ENCODE peak calls at places on chromosomes 11 and 22, in nine cellular contexts. Y is retina, L is HTR-8/SVneo, I is dorsolateral prefrontal cortex, N is GOT3, U is foreskin fibroblast, Q is AG20443, V is mesendoderm, A is neural progenitor cell. F is an unnamed sample.

GRCh38 chr11:36257351-36257750 is 31.9 kb downstream of the COMMD9 start:
- DNase-seq in N (no peak), Y (no peak), A (no peak), L (no peak), I (no peak), Q (no peak), V (no peak), U (peak), F (no peak)

GRCh38 chr11:94131363-94132115 is 2.9 kb downstream of the PANX1 start:
- DNase-seq in Q (no peak), N (no peak), Y (no peak), I (no peak), V (no peak), A (no peak), U (peak), L (no peak), F (no peak)

GRCh38 chr11:126443120-126443519 is 87.6 kb downstream of the ST3GAL4 start:
- DNase-seq in I (no peak), N (no peak), V (no peak), A (peak), Q (no peak), L (no peak), U (no peak), Y (peak), F (no peak)

GRCh38 chr11:30016588-30017363 is at the start of gene KCNA4:
- DNase-seq in A (peak), Q (peak), L (no peak), U (no peak), I (no peak), Y (peak), V (peak), N (no peak), F (no peak)

GRCh38 chr11:119453881-119454280 is 30.9 kb upstream of the THY1 start:
- DNase-seq in A (no peak), Y (no peak), U (no peak), V (no peak), N (no peak), L (no peak), I (no peak), Q (no peak), F (no peak)

GRCh38 chr11:30935861-30936260 is 349.7 kb upstream of the MPPED2 start:
- DNase-seq in Q (no peak), I (no peak), V (no peak), Y (no peak), U (no peak), L (no peak), N (no peak), A (no peak), F (no peak)

GRCh38 chr11:92627615-92628201 is 341.7 kb upstream of the MTNR1B start:
- DNase-seq in Y (no peak), U (peak), L (no peak), I (no peak), V (no peak), A (no peak), Q (no peak), N (no peak), F (peak)

GRCh38 chr11:128783513-128783912 is 83.6 kb downstream of the KCNJ1 start:
- DNase-seq in N (no peak), V (no peak), Q (no peak), L (no peak), I (no peak), Y (no peak), U (no peak), A (no peak), F (no peak)

GRCh38 chr22:37337204-37337943 is 55.1 kb downstream of the CYTH4 start:
- DNase-seq in L (no peak), Y (no peak), Q (peak), I (no peak), V (no peak), U (peak), A (no peak), N (no peak), F (peak)

GRCh38 chr11:2302844-2303626 is 1.2 kb downstream of the TSPAN32 start:
- DNase-seq in Q (no peak), L (no peak), U (no peak), I (no peak), N (no peak), A (no peak), Y (no peak), V (no peak), F (no peak)

GRCh38 chr22:40436460-40437431 is 66.4 kb downstream of the SGSM3 start:
- DNase-seq in A (peak), V (peak), U (peak), Q (peak), N (no peak), L (peak), Y (peak), I (no peak), F (peak)

GRCh38 chr11:86988351-86988881 is 33.2 kb upstream of the FZD4 start:
- DNase-seq in I (no peak), U (no peak), Q (no peak), V (no peak), A (no peak), L (no peak), N (no peak), Y (no peak), F (no peak)

GRCh38 chr11:67006029-67006884 is 16.7 kb upstream of the SYT12 start:
- DNase-seq in Q (no peak), A (peak), I (no peak), Y (no peak), U (peak), N (no peak), V (peak), L (peak), F (no peak)

GRCh38 chr11:120835601-120836228 is 188.2 kb upstream of the TBCEL start:
- DNase-seq in N (no peak), V (peak), Y (peak), I (no peak), A (no peak), U (no peak), L (no peak), Q (no peak), F (no peak)

GRCh38 chr11:122081073-122081472 is 34.9 kb downstream of the BLID start:
- DNase-seq in L (no peak), Q (no peak), V (no peak), Y (no peak), U (no peak), I (no peak), N (no peak), A (no peak), F (no peak)

GRCh38 chr11:26571861-26572654 is at the start of gene MUC15:
- DNase-seq in L (no peak), N (no peak), Q (no peak), U (no peak), A (no peak), Y (no peak), I (no peak), V (peak), F (no peak)

GRCh38 chr11:78432058-78432515 is 14.5 kb upstream of the GAB2 start:
- DNase-seq in U (peak), N (no peak), I (no peak), Q (peak), A (peak), L (no peak), V (peak), Y (peak), F (no peak)

GRCh38 chr11:124177344-124177743 is 5.8 kb upstream of the OR10D3 start:
- DNase-seq in I (no peak), Q (no peak), L (no peak), U (no peak), N (no peak), Y (no peak), V (no peak), A (no peak), F (no peak)

GRCh38 chr11:117097567-117098268 is 510 bp downstream of the SIK3 start:
- DNase-seq in L (peak), Y (peak), N (no peak), Q (peak), I (peak), V (peak), U (peak), A (peak), F (no peak)

GRCh38 chr22:48366591-48366990 is 1461.1 kb downstream of the BRD1 start:
- DNase-seq in V (no peak), U (no peak), N (no peak), L (no peak), A (no peak), Y (no peak), I (peak), Q (no peak), F (no peak)

GRCh38 chr11:94638278-94638901 is 71.2 kb downstream of the PIWIL4 start:
- DNase-seq in V (peak), I (no peak), A (no peak), L (no peak), N (no peak), Q (no peak), U (no peak), Y (no peak), F (peak)

GRCh38 chr11:28505216-28505615 is 397.0 kb downstream of the METTL15 start:
- DNase-seq in Q (peak), Y (no peak), V (no peak), N (no peak), L (no peak), A (no peak), U (peak), I (no peak), F (no peak)

GRCh38 chr11:17506314-17506713 is 29.7 kb upstream of the ABCC8 start:
- DNase-seq in L (no peak), V (no peak), I (no peak), Q (no peak), Y (no peak), A (no peak), N (no peak), U (no peak), F (no peak)

GRCh38 chr22:46617250-46618103 is 2.7 kb upstream of the GRAMD4 start:
- DNase-seq in A (no peak), L (no peak), U (peak), I (no peak), Y (no peak), Q (peak), V (no peak), N (no peak), F (no peak)

GRCh38 chr22:40415531-40416266 is 45.3 kb downstream of the SGSM3 start:
- DNase-seq in I (no peak), L (no peak), N (no peak), U (no peak), Y (no peak), Q (no peak), A (no peak), V (no peak), F (no peak)

GRCh38 chr11:111429066-111429506 is 50.0 kb upstream of the POU2AF1 start:
- DNase-seq in A (peak), I (no peak), Q (peak), U (peak), N (peak), V (peak), Y (no peak), L (no peak), F (peak)

GRCh38 chr11:47329431-47329993 is 23.0 kb downstream of the MYBPC3 start:
- DNase-seq in U (peak), V (no peak), L (no peak), N (no peak), A (no peak), Q (no peak), I (no peak), Y (peak), F (no peak)

GRCh38 chr11:133830931-133831907 is 14.1 kb downstream of the SPATA19 start:
- DNase-seq in Y (no peak), N (no peak), Q (no peak), U (no peak), V (no peak), L (no peak), A (peak), I (no peak), F (no peak)

GRCh38 chr22:20775342-20775895 is 1.5 kb downstream of the SERPIND1 start:
- DNase-seq in A (no peak), Q (no peak), N (no peak), Y (no peak), I (no peak), U (no peak), V (no peak), L (no peak), F (no peak)

GRCh38 chr11:12807621-12808020 is 133.4 kb downstream of the TEAD1 start:
- DNase-seq in V (no peak), I (no peak), Q (no peak), L (no peak), Y (no peak), A (no peak), U (no peak), N (no peak), F (no peak)

GRCh38 chr11:104625246-104625645 is 273.0 kb downstream of the CASP12 start:
- DNase-seq in L (no peak), A (no peak), U (peak), I (no peak), V (no peak), N (no peak), Y (no peak), Q (no peak), F (peak)

GRCh38 chr22:37383342-37383741 is 43.9 kb downstream of the ELFN2 start:
- DNase-seq in I (no peak), A (no peak), L (no peak), U (no peak), Y (peak), V (no peak), Q (no peak), N (no peak), F (no peak)

GRCh38 chr11:47711225-47711624 is 3.9 kb downstream of the AGBL2 start:
- DNase-seq in L (no peak), V (peak), A (no peak), N (no peak), Y (no peak), U (no peak), I (no peak), Q (no peak), F (no peak)

GRCh38 chr11:12801976-12802375 is 127.8 kb downstream of the TEAD1 start:
- DNase-seq in Y (no peak), L (no peak), U (no peak), I (no peak), A (no peak), V (no peak), N (no peak), Q (no peak), F (no peak)